ENCODE peak calls at places on chromosomes 13 and 19, in eight cellular contexts. J, A, V, H, P, G, Q and R are unnamed samples.

GRCh38 chr13:48583859-48584311 is 51.0 kb upstream of the RCBTB2 start:
- DNase-seq in J (no peak), A (no peak), V (no peak), H (no peak), P (no peak), G (no peak), Q (no peak), R (no peak)

GRCh38 chr19:15115080-15115479 is 7.9 kb downstream of the SYDE1 start:
- DNase-seq in J (no peak), A (no peak), V (peak; percentile 32), H (no peak), P (no peak), G (no peak), Q (no peak), R (no peak)

GRCh38 chr13:110055089-110055488 is 251.9 kb downstream of the COL4A1 start:
- DNase-seq in J (no peak), A (no peak), V (peak; percentile 49), H (no peak), P (no peak), G (no peak), Q (no peak), R (no peak)

GRCh38 chr19:31284621-31285020 is 64.6 kb downstream of the TSHZ3 start:
- DNase-seq in J (no peak), A (no peak), V (no peak), H (no peak), P (no peak), G (no peak), Q (no peak), R (no peak)

GRCh38 chr13:33649212-33649917 is 168.6 kb upstream of the RFC3 start:
- DNase-seq in J (no peak), A (no peak), V (no peak), H (no peak), P (no peak), G (no peak), Q (no peak), R (no peak)

GRCh38 chr13:78193853-78194252 is 275.2 kb upstream of the EDNRB start:
- DNase-seq in J (no peak), A (no peak), V (no peak), H (no peak), P (no peak), G (no peak), Q (no peak), R (no peak)

GRCh38 chr19:33812388-33813330 is 16.0 kb downstream of the KCTD15 start:
- DNase-seq in J (no peak), A (no peak), V (no peak), H (no peak), P (no peak), G (no peak), Q (no peak), R (no peak)

GRCh38 chr19:6710273-6711077 is 10.0 kb downstream of the C3 start:
- DNase-seq in J (no peak), A (no peak), V (no peak), H (no peak), P (no peak), G (no peak), Q (no peak), R (no peak)

GRCh38 chr19:46766569-46767317 is 20.5 kb upstream of the STRN4 start:
- DNase-seq in J (peak; percentile 46), A (peak; percentile 47), V (no peak), H (no peak), P (peak; percentile 75), G (no peak), Q (peak; percentile 62), R (no peak)

GRCh38 chr19:45528149-45528743 is 21.0 kb downstream of the VASP start:
- DNase-seq in J (no peak), A (no peak), V (no peak), H (peak; percentile 42), P (no peak), G (no peak), Q (no peak), R (no peak)

GRCh38 chr13:66405908-66406802 is 824.0 kb downstream of the PCDH9 start:
- DNase-seq in J (no peak), A (no peak), V (peak; percentile 93), H (no peak), P (no peak), G (no peak), Q (no peak), R (no peak)

GRCh38 chr13:44231786-44232516 is 141.7 kb upstream of the SERP2 start:
- DNase-seq in J (no peak), A (no peak), V (peak; percentile 60), H (no peak), P (no peak), G (no peak), Q (no peak), R (no peak)

GRCh38 chr13:94173312-94173854 is 306.1 kb downstream of the DCT start:
- DNase-seq in J (no peak), A (no peak), V (peak; percentile 60), H (no peak), P (no peak), G (no peak), Q (no peak), R (no peak)

GRCh38 chr19:37594982-37595382 is 306 bp downstream of the ZNF540 start:
- DNase-seq in J (peak; percentile 41), A (no peak), V (peak; percentile 74), H (peak; percentile 44), P (peak; percentile 69), G (no peak), Q (peak; percentile 57), R (no peak)

GRCh38 chr19:6568816-6569215 is 22.1 kb downstream of the CD70 start:
- DNase-seq in J (no peak), A (no peak), V (no peak), H (no peak), P (no peak), G (no peak), Q (no peak), R (no peak)